ENCODE peak calls at places on chromosomes 2 and 18, in seven cellular contexts. Y, V, J, N, B, C and T are unnamed samples.

GRCh38 chr2:173552540-173552939 is 197.9 kb downstream of the CDCA7 start:
- DNase-seq in B (no peak), Y (no peak), C (no peak), J (no peak), N (no peak), V (no peak), T (no peak)

GRCh38 chr2:159476329-159476728 is 140.0 kb downstream of the BAZ2B start:
- DNase-seq in N (no peak), B (no peak), C (no peak), J (no peak), Y (no peak), V (no peak), T (no peak)

GRCh38 chr2:19021100-19021476 is 337.3 kb downstream of the OSR1 start:
- DNase-seq in Y (no peak), C (no peak), B (no peak), N (no peak), J (no peak), V (no peak), T (no peak)

GRCh38 chr2:20077411-20077940 is 26.0 kb upstream of the LAPTM4A start:
- DNase-seq in J (no peak), Y (no peak), C (no peak), V (no peak), N (no peak), B (no peak), T (no peak)

GRCh38 chr2:26537069-26537825 is 59.3 kb upstream of the OTOF start:
- DNase-seq in V (no peak), Y (no peak), C (no peak), J (no peak), B (no peak), N (no peak), T (no peak)

GRCh38 chr2:239814136-239814916 is 210.8 kb downstream of the NDUFA10 start:
- DNase-seq in J (no peak), C (no peak), B (peak; percentile 36), V (no peak), N (no peak), Y (no peak), T (no peak)

GRCh38 chr2:120973196-120973595 is 237.5 kb downstream of the GLI2 start:
- DNase-seq in B (no peak), J (no peak), V (no peak), Y (no peak), C (no peak), N (peak; percentile 57), T (no peak)

GRCh38 chr2:125418483-125418882 is 1237.5 kb upstream of the GYPC start:
- DNase-seq in B (no peak), J (no peak), Y (no peak), N (no peak), V (no peak), C (no peak), T (no peak)

GRCh38 chr2:28676153-28676835 is 75.3 kb upstream of the PPP1CB start:
- DNase-seq in J (no peak), Y (no peak), N (no peak), V (no peak), C (no peak), B (no peak), T (no peak)

GRCh38 chr18:58808349-58808748 is 56.3 kb upstream of the ZNF532 start:
- DNase-seq in V (no peak), B (no peak), Y (no peak), J (no peak), N (no peak), C (no peak), T (no peak)

GRCh38 chr2:174846218-174846617 is 81.9 kb upstream of the CHRNA1 start:
- DNase-seq in V (no peak), C (no peak), B (no peak), N (no peak), J (no peak), Y (no peak), T (no peak)

GRCh38 chr2:107721178-107721577 is 105.5 kb upstream of the RGPD4 start:
- DNase-seq in B (no peak), V (no peak), C (no peak), J (no peak), N (no peak), Y (no peak), T (no peak)

GRCh38 chr2:71640459-71640858 is 187.1 kb downstream of the DYSF start:
- DNase-seq in N (no peak), B (no peak), V (no peak), Y (no peak), J (no peak), C (no peak), T (no peak)

GRCh38 chr2:126614529-126615279 is 41.3 kb upstream of the GYPC start:
- DNase-seq in B (no peak), N (no peak), Y (no peak), C (no peak), V (no peak), J (no peak), T (no peak)

GRCh38 chr2:234427081-234428058 is 69.5 kb downstream of the ARL4C start:
- DNase-seq in Y (peak; percentile 57), B (no peak), V (no peak), C (no peak), J (no peak), N (no peak), T (no peak)

GRCh38 chr2:115105966-115106365 is 663.5 kb downstream of the DPP10 start:
- DNase-seq in V (no peak), C (no peak), J (no peak), Y (no peak), N (no peak), B (no peak), T (no peak)

GRCh38 chr2:66443183-66443976 is 8.5 kb downstream of the MEIS1 start:
- DNase-seq in J (no peak), V (no peak), Y (no peak), B (no peak), N (peak; percentile 66), C (no peak), T (no peak)

GRCh38 chr2:2271471-2271941 is 59.6 kb downstream of the MYT1L start:
- DNase-seq in V (no peak), C (no peak), J (no peak), Y (no peak), B (no peak), N (peak; percentile 85), T (no peak)

GRCh38 chr2:121634354-121635307 is 14.6 kb downstream of the CLASP1 start:
- DNase-seq in N (no peak), Y (peak; percentile 23), V (no peak), C (no peak), B (no peak), J (no peak), T (no peak)

GRCh38 chr2:71669058-71669456 is 215.7 kb downstream of the DYSF start:
- DNase-seq in B (no peak), Y (no peak), C (no peak), V (no peak), N (peak; percentile 13), J (no peak), T (no peak)

GRCh38 chr2:39703473-39703872 is 37.8 kb downstream of the TMEM178A start:
- DNase-seq in J (no peak), B (no peak), V (no peak), C (no peak), Y (no peak), N (no peak), T (no peak)

GRCh38 chr18:32473325-32473724 is 2.6 kb upstream of the GAREM1 start:
- DNase-seq in J (no peak), V (no peak), B (no peak), N (no peak), C (no peak), Y (no peak), T (no peak)

GRCh38 chr2:9365498-9366019 is 57.8 kb downstream of the ITGB1BP1 start:
- DNase-seq in J (no peak), V (no peak), Y (no peak), B (no peak), N (no peak), C (no peak), T (no peak)

GRCh38 chr2:234794866-234795265 is 157.0 kb upstream of the SH3BP4 start:
- DNase-seq in B (no peak), C (no peak), N (no peak), J (no peak), Y (no peak), V (no peak), T (no peak)

GRCh38 chr2:226674123-226674522 is 125.5 kb downstream of the IRS1 start:
- DNase-seq in V (no peak), B (no peak), J (no peak), C (no peak), N (no peak), Y (no peak), T (no peak)

GRCh38 chr2:86072271-86072858 is 33.3 kb downstream of the POLR1A start:
- DNase-seq in N (peak; percentile 94), B (no peak), V (no peak), J (no peak), C (no peak), Y (no peak), T (no peak)

GRCh38 chr2:35973132-35973736 is 382.3 kb upstream of the CRIM1 start:
- DNase-seq in J (no peak), Y (no peak), V (no peak), N (no peak), C (no peak), B (peak; percentile 36), T (no peak)

GRCh38 chr2:196544906-196545433 is 94.5 kb upstream of the CCDC150 start:
- DNase-seq in J (no peak), Y (no peak), C (no peak), B (no peak), V (no peak), N (no peak), T (no peak)

GRCh38 chr2:216695401-216695821 is at the start of gene IGFBP5:
- DNase-seq in C (no peak), J (no peak), N (peak; percentile 92), V (no peak), B (no peak), Y (no peak), T (no peak)

GRCh38 chr2:19356545-19357382 is 1.7 kb downstream of the OSR1 start:
- DNase-seq in C (no peak), B (no peak), V (no peak), Y (no peak), N (no peak), J (no peak), T (no peak)